ENCODE peak calls at places on chromosomes 6 and 20, in six cellular contexts. N, D, U, M, W and G are unnamed samples.

GRCh38 chr6:2029952-2030351 is 215.5 kb downstream of the GMDS start:
- DNase-seq in N (no peak), D (no peak), U (no peak), M (no peak), W (no peak), G (no peak)

GRCh38 chr20:24960861-24961260 is 11.8 kb downstream of the CST7 start:
- DNase-seq in N (no peak), D (no peak), U (no peak), M (no peak), W (no peak), G (no peak)

GRCh38 chr6:126170875-126171489 is 168.9 kb upstream of the CENPW start:
- DNase-seq in N (no peak), D (peak), U (no peak), M (peak), W (no peak), G (peak)

GRCh38 chr6:153931431-153931830 is 107.6 kb upstream of the OPRM1 start:
- DNase-seq in N (no peak), D (no peak), U (no peak), M (no peak), W (no peak), G (no peak)

GRCh38 chr6:12637960-12638641 is 78.5 kb upstream of the PHACTR1 start:
- DNase-seq in N (peak), D (peak), U (no peak), M (peak), W (peak), G (peak)

GRCh38 chr6:170454512-170455285 is 98.4 kb downstream of the PSMB1 start:
- DNase-seq in N (no peak), D (no peak), U (no peak), M (no peak), W (no peak), G (no peak)

GRCh38 chr6:162887981-162888689 is 160.4 kb downstream of the PACRG start:
- DNase-seq in N (no peak), D (no peak), U (no peak), M (no peak), W (peak), G (no peak)

GRCh38 chr6:132715204-132715603 is 1.3 kb upstream of the VNN1 start:
- DNase-seq in N (peak), D (peak), U (no peak), M (peak), W (no peak), G (peak)

GRCh38 chr20:56625837-56626236 is 3.3 kb upstream of the TFAP2C start:
- DNase-seq in N (no peak), D (no peak), U (no peak), M (no peak), W (no peak), G (no peak)

GRCh38 chr6:12844284-12845223 is 128.0 kb downstream of the PHACTR1 start:
- DNase-seq in N (no peak), D (peak), U (no peak), M (peak), W (no peak), G (peak)

GRCh38 chr6:105272783-105273182 is 93.0 kb upstream of the POPDC3 start:
- DNase-seq in N (no peak), D (peak), U (no peak), M (peak), W (no peak), G (peak)

GRCh38 chr6:21628162-21628561 is 34.6 kb downstream of the SOX4 start:
- DNase-seq in N (no peak), D (no peak), U (no peak), M (no peak), W (no peak), G (no peak)

GRCh38 chr20:50450493-50450826 is 59.7 kb upstream of the PTPN1 start:
- DNase-seq in N (no peak), D (no peak), U (no peak), M (no peak), W (no peak), G (no peak)
- H3K4me3 ChIP-seq in N (no peak), D (no peak), U (no peak), M (no peak), W (no peak), G (no peak)

GRCh38 chr20:39090881-39091280 is 128.7 kb downstream of the DHX35 start:
- DNase-seq in N (no peak), D (no peak), U (no peak), M (no peak), W (no peak), G (no peak)
- H3K4me3 ChIP-seq in N (no peak), D (no peak), U (no peak), M (no peak), W (no peak), G (no peak)

GRCh38 chr20:47866480-47866879 is 81.2 kb upstream of the SULF2 start:
- DNase-seq in N (no peak), D (no peak), U (no peak), M (no peak), W (no peak), G (no peak)

GRCh38 chr20:47863531-47863930 is 78.2 kb upstream of the SULF2 start:
- DNase-seq in N (no peak), D (no peak), U (no peak), M (no peak), W (no peak), G (no peak)

GRCh38 chr20:47867831-47868230 is 82.5 kb upstream of the SULF2 start:
- DNase-seq in N (no peak), D (no peak), U (no peak), M (no peak), W (no peak), G (no peak)

GRCh38 chr20:47865451-47865850 is 80.2 kb upstream of the SULF2 start:
- DNase-seq in N (no peak), D (no peak), U (no peak), M (no peak), W (no peak), G (no peak)

GRCh38 chr20:47865912-47866311 is 80.6 kb upstream of the SULF2 start:
- DNase-seq in N (no peak), D (peak), U (no peak), M (peak), W (no peak), G (no peak)
- H3K4me3 ChIP-seq in N (no peak), D (no peak), U (no peak), M (no peak), W (no peak), G (no peak)

GRCh38 chr20:13221313-13221672 is 219 bp downstream of the ISM1 start:
- DNase-seq in N (no peak), D (no peak), U (no peak), M (no peak), W (no peak), G (peak)
- H3K4me3 ChIP-seq in N (peak), D (no peak), U (peak), M (peak), W (peak), G (peak)

GRCh38 chr6:45920819-45921511 is 94.7 kb downstream of the CLIC5 start:
- DNase-seq in N (no peak), D (no peak), U (no peak), M (no peak), W (no peak), G (peak)

GRCh38 chr6:45922728-45923351 is 92.8 kb downstream of the CLIC5 start:
- DNase-seq in N (peak), D (peak), U (peak), M (peak), W (peak), G (peak)

GRCh38 chr6:45924763-45925342 is 90.8 kb downstream of the CLIC5 start:
- DNase-seq in N (no peak), D (no peak), U (no peak), M (peak), W (no peak), G (no peak)

GRCh38 chr6:45921703-45922270 is 93.9 kb downstream of the CLIC5 start:
- DNase-seq in N (no peak), D (no peak), U (peak), M (peak), W (no peak), G (no peak)

GRCh38 chr6:45923831-45924391 is 91.7 kb downstream of the CLIC5 start:
- DNase-seq in N (no peak), D (peak), U (no peak), M (peak), W (no peak), G (peak)
- H3K4me3 ChIP-seq in N (no peak), D (no peak), U (no peak), M (no peak), W (no peak), G (no peak)

GRCh38 chr6:26739811-26740210 is 80.3 kb upstream of the ZNF322 start:
- DNase-seq in N (no peak), D (no peak), U (no peak), M (no peak), W (no peak), G (no peak)

GRCh38 chr6:26743941-26744699 is 84.6 kb upstream of the ZNF322 start:
- DNase-seq in N (no peak), D (no peak), U (no peak), M (no peak), W (no peak), G (peak)

GRCh38 chr6:26743157-26743821 is 83.7 kb upstream of the ZNF322 start:
- DNase-seq in N (no peak), D (peak), U (no peak), M (peak), W (no peak), G (peak)
- H3K4me3 ChIP-seq in N (no peak), D (peak), U (no peak), M (peak), W (no peak), G (peak)

DNA sequence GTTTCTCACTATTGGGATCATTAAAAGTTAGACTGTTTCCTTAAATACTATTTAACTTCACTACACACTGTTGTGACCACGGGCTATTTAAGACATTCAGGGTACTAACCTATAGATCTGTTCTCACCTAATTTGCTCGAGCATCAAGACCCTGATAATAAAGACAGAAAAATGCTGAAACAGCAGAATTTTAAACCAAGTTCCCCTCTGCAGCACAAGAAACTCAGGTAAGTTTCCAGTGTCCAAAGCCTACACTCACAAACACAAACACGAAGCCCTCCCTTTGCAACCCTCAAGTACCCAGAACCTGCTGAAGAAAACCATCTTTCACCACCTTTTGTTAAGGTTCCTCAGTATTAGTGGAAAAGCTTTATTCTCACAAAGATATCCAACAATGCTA is 4.0 kb downstream of the SNX5 start:
- DNase-seq in N (no peak), D (no peak), U (no peak), M (no peak), W (no peak), G (no peak)
- H3K4me3 ChIP-seq in N (no peak), D (no peak), U (no peak), M (no peak), W (no peak), G (peak)